ENCODE peak calls at places on chromosome 10, in nine cellular contexts. O is epithelial cell of proximal tubule, P is pancreas, Z is suprapubic skin, X is fibroblast of lung, C is HFF-Myc, S is AG09309, Q is lower lobe of right lung, T is brain microvascular endothelial cell. I is an unnamed sample.

GRCh38 chr10:60282771-60283353 is 106.8 kb downstream of the ANK3 start:
- DNase-seq in S (no peak), O (peak), T (peak), Z (no peak), P (peak), X (peak), Q (no peak), C (no peak), I (peak)

GRCh38 chr10:24737001-24737400 is 13.3 kb upstream of the ARHGAP21 start:
- DNase-seq in O (no peak), X (no peak), S (no peak), Q (no peak), T (no peak), C (no peak), Z (no peak), P (no peak), I (no peak)

GRCh38 chr10:79226391-79227245 is 120.7 kb upstream of the PPIF start:
- DNase-seq in O (no peak), S (no peak), Z (no peak), P (no peak), T (no peak), X (no peak), Q (no peak), C (no peak), I (no peak)

GRCh38 chr10:5666324-5667220 is at the start of gene ASB13:
- DNase-seq in X (peak), C (no peak), T (no peak), S (no peak), P (peak), O (no peak), Z (no peak), Q (peak), I (peak)

GRCh38 chr10:31148955-31149354 is 117.3 kb upstream of the ZNF438 start:
- DNase-seq in Z (no peak), T (no peak), O (no peak), P (no peak), X (no peak), C (no peak), Q (no peak), S (no peak), I (no peak)

GRCh38 chr10:97718659-97719142 is 5.2 kb downstream of the MARVELD1 start:
- DNase-seq in S (no peak), C (no peak), Q (peak), P (peak), X (no peak), Z (peak), T (no peak), O (no peak), I (peak)

GRCh38 chr10:3783721-3784432 is 1.1 kb downstream of the KLF6 start:
- DNase-seq in S (no peak), C (no peak), P (peak), Z (no peak), Q (no peak), O (no peak), T (peak), X (peak), I (peak)

GRCh38 chr10:14032406-14032998 is 298.2 kb downstream of the FRMD4A start:
- DNase-seq in X (peak), Q (peak), O (no peak), Z (no peak), T (no peak), S (no peak), C (no peak), P (no peak), I (no peak)

GRCh38 chr10:520402-520787 is 169.1 kb downstream of the DIP2C start:
- DNase-seq in S (no peak), P (no peak), Q (no peak), C (no peak), X (peak), Z (no peak), T (no peak), O (no peak), I (peak)

GRCh38 chr10:71442000-71442399 is 45.3 kb downstream of the CDH23 start:
- DNase-seq in Z (no peak), T (no peak), C (no peak), O (no peak), Q (no peak), P (no peak), S (no peak), X (no peak), I (no peak)

GRCh38 chr10:61283066-61283465 is 170.1 kb downstream of the TMEM26 start:
- DNase-seq in Z (no peak), Q (no peak), P (no peak), X (peak), C (no peak), T (no peak), S (no peak), O (no peak), I (peak)

GRCh38 chr10:565676-566075 is 123.8 kb downstream of the DIP2C start:
- DNase-seq in P (no peak), Q (peak), Z (no peak), C (no peak), O (no peak), X (no peak), S (no peak), T (no peak), I (no peak)

GRCh38 chr10:6065406-6065805 is 3.2 kb upstream of the IL2RA start:
- DNase-seq in S (no peak), C (no peak), O (no peak), Z (peak), X (no peak), P (no peak), T (no peak), Q (no peak), I (no peak)

GRCh38 chr10:58157076-58157766 is 110.5 kb downstream of the IPMK start:
- DNase-seq in P (no peak), Z (no peak), T (peak), X (peak), Q (no peak), O (peak), S (peak), C (peak), I (peak)

GRCh38 chr10:72254891-72255568 is 18.7 kb upstream of the DDIT4 start:
- DNase-seq in Z (peak), X (peak), O (no peak), S (no peak), P (peak), T (peak), Q (peak), C (no peak), I (peak)

GRCh38 chr10:91880310-91880709 is 29.0 kb downstream of the FGFBP3 start:
- DNase-seq in Q (no peak), C (peak), P (no peak), S (no peak), O (no peak), X (no peak), T (no peak), Z (no peak), I (no peak)

GRCh38 chr10:104274762-104275721 is 6.1 kb downstream of the GSTO2 start:
- DNase-seq in O (no peak), C (no peak), X (no peak), Z (no peak), T (no peak), P (peak), S (no peak), Q (peak), I (peak)

GRCh38 chr10:112810651-112811215 is 139.3 kb upstream of the TCF7L2 start:
- DNase-seq in Z (no peak), P (no peak), O (no peak), S (no peak), X (peak), C (no peak), Q (no peak), T (no peak), I (no peak)

GRCh38 chr10:91614254-91614624 is 18.6 kb downstream of the PPP1R3C start:
- DNase-seq in Z (no peak), C (peak), S (peak), T (peak), P (no peak), Q (no peak), O (no peak), X (peak), I (peak)

GRCh38 chr10:17599089-17599488 is 18.1 kb downstream of the HACD1 start:
- DNase-seq in P (no peak), O (no peak), S (no peak), Q (no peak), T (peak), Z (no peak), X (peak), C (peak), I (peak)

GRCh38 chr10:48606530-48607355 is 1.9 kb upstream of the ARHGAP22 start:
- DNase-seq in Z (no peak), C (peak), Q (no peak), S (peak), P (no peak), T (peak), X (peak), O (peak), I (peak)

GRCh38 chr10:11335167-11335652 is 276.2 kb downstream of the USP6NL start:
- DNase-seq in O (no peak), Z (no peak), P (no peak), S (no peak), T (peak), X (peak), Q (peak), C (no peak), I (no peak)

GRCh38 chr10:3850999-3851937 is 66.3 kb upstream of the KLF6 start:
- DNase-seq in P (no peak), X (peak), T (peak), S (no peak), C (no peak), Z (peak), Q (no peak), O (peak), I (peak)

GRCh38 chr10:93859049-93859655 is 34.6 kb upstream of the SLC35G1 start:
- DNase-seq in Z (no peak), C (peak), P (no peak), T (no peak), O (no peak), X (no peak), Q (no peak), S (no peak), I (no peak)

GRCh38 chr10:49320191-49320590 is 21.2 kb downstream of the C10orf71 start:
- DNase-seq in P (no peak), Q (no peak), Z (no peak), T (no peak), O (no peak), X (no peak), C (no peak), S (no peak), I (no peak)

GRCh38 chr10:7436490-7437100 is 25.8 kb upstream of the SFMBT2 start:
- DNase-seq in S (no peak), O (no peak), Z (no peak), P (no peak), T (no peak), X (no peak), Q (no peak), C (no peak), I (no peak)

GRCh38 chr10:15252396-15252795 is 83.9 kb upstream of the NMT2 start:
- DNase-seq in T (no peak), O (no peak), S (no peak), P (no peak), C (no peak), Z (no peak), X (no peak), Q (no peak), I (no peak)

GRCh38 chr10:30151581-30152389 is 92.4 kb upstream of the JCAD start:
- DNase-seq in C (peak), X (peak), Q (no peak), T (peak), O (no peak), Z (peak), S (peak), P (no peak), I (peak)

GRCh38 chr10:122344741-122345258 is 29.7 kb upstream of the PLEKHA1 start:
- DNase-seq in T (peak), S (no peak), C (no peak), Q (no peak), X (peak), P (no peak), Z (no peak), O (peak), I (peak)

GRCh38 chr10:7098160-7098762 is 312.6 kb downstream of the SFMBT2 start:
- DNase-seq in Q (no peak), C (no peak), P (no peak), O (no peak), S (no peak), X (no peak), T (no peak), Z (no peak), I (no peak)

GRCh38 chr10:90193240-90193985 is 492.0 kb downstream of the KIF20B start:
- DNase-seq in Z (no peak), S (peak), T (peak), Q (no peak), P (no peak), X (peak), C (peak), O (no peak), I (peak)

GRCh38 chr10:102914781-102915180 is 3.3 kb upstream of the CNNM2 start:
- DNase-seq in Z (no peak), T (no peak), X (no peak), C (no peak), S (no peak), O (no peak), P (no peak), Q (no peak), I (no peak)

GRCh38 chr10:58829839-58830238 is 317.2 kb downstream of the BICC1 start:
- DNase-seq in X (no peak), S (no peak), P (no peak), Q (no peak), T (no peak), C (no peak), O (no peak), Z (no peak), I (no peak)

GRCh38 chr10:132101529-132101928 is 35.8 kb downstream of the JAKMIP3 start:
- DNase-seq in Z (no peak), C (no peak), T (no peak), S (no peak), X (no peak), Q (no peak), O (no peak), P (no peak), I (no peak)
- TF ChIP-seq CTCF in Z (no peak), C (no peak), T (no peak), S (no peak), X (no peak), Q (no peak), O (no peak), P (no peak), I (no peak)

GRCh38 chr10:119029613-119030420 is at the start of gene NANOS1:
- DNase-seq in Q (no peak), O (no peak), T (peak), C (no peak), Z (no peak), S (no peak), X (peak), P (peak), I (no peak)
- H3K4me3 ChIP-seq in Q (peak), O (peak), T (peak), C (peak), Z (peak), S (peak), X (peak), P (peak), I (peak)

DNA sequence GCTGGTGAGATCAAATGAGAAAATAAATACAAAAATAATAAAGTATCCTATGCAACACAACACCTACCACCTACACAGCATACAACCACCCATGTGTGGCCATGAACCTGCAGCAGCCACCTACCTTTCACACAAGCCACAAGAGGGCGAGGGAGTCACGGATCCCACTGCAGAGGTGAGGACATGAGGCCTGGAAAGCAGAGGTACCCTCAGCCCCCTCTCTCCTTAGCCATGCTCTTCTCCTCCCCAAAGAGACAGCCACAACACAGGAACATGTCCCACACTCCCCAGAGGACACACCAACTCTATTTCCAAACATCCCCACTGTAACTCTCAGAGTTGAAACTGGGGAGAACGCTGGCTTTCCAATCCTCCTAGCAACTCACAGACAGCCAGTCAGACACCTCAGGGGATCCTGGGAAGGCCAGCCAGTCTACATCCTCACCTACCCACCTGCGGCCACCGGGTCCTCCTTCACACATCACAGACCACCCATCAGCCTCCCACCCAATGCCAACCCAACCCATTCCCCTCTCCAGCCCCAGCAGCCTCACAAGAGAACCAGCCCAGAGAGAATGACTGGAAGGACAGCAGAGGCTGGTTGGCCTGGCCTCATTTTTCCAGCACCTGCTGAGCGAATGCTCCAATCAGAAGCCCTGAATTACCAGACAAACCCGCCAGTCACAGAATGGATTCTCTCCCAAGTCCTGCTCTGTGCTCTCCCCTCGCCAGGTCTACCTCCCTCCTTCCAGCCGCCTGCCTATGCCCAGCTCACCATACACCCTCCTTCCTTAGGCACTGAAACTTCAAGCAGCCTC is 18.4 kb downstream of the DLG5 start:
- DNase-seq in C (no peak), S (no peak), O (no peak), Q (no peak), T (no peak), Z (no peak), X (no peak), P (no peak), I (no peak)
- TF ChIP-seq CTCF in C (peak), S (no peak), O (peak), Q (no peak), T (peak), Z (peak), X (no peak), P (no peak), I (no peak)

GRCh38 chr10:23693895-23694294 is 255.0 kb downstream of the OTUD1 start:
- DNase-seq in P (no peak), O (no peak), C (no peak), Z (no peak), X (no peak), Q (no peak), T (no peak), S (no peak), I (no peak)

GRCh38 chr10:23694921-23695824 is 256.3 kb downstream of the OTUD1 start:
- DNase-seq in P (no peak), Q (no peak), Z (no peak), S (no peak), C (no peak), T (no peak), O (no peak), X (no peak), I (no peak)

GRCh38 chr10:23696476-23696875 is 257.6 kb downstream of the OTUD1 start:
- DNase-seq in T (no peak), Q (no peak), P (no peak), X (no peak), S (no peak), C (no peak), Z (no peak), O (no peak), I (no peak)

GRCh38 chr10:23694446-23694920 is 255.6 kb downstream of the OTUD1 start:
- DNase-seq in Q (peak), P (no peak), O (no peak), X (peak), Z (no peak), S (no peak), T (no peak), C (no peak), I (no peak)

DNA sequence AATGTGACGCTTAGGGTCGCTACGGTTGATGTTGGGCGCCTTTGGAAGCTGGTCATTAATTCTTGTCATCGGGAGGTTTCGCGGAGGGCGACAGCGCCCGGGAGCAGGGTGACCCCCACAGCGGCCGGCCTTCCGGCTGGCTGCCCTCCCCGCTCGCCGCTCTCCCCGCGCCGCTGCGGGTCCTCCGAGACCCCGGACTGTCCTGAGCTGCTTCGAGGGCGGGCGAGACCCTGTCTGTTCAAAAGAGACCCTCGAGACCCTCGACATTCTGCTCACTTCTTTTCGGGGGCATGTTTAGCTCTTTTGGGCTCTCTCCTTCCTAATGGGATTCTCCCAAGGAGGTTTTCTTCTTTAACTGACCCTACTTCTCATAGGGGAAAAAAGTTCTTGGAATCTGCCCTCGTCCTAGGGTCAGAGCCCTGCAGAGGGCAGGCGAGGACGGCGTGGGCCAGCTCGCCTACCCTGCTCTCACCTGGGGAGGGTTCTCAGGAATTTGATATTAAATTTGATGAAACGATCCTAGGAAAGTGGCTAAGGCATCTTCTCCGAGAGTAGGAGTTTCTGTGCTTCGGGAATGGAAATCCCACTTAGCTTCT is 257.0 kb downstream of the OTUD1 start:
- DNase-seq in S (no peak), Q (no peak), X (no peak), C (no peak), O (no peak), P (no peak), T (no peak), Z (no peak), I (no peak)
- H3K4me3 ChIP-seq in S (no peak), Q (no peak), X (no peak), C (no peak), O (no peak), P (no peak), T (no peak), Z (peak), I (no peak)

DNA sequence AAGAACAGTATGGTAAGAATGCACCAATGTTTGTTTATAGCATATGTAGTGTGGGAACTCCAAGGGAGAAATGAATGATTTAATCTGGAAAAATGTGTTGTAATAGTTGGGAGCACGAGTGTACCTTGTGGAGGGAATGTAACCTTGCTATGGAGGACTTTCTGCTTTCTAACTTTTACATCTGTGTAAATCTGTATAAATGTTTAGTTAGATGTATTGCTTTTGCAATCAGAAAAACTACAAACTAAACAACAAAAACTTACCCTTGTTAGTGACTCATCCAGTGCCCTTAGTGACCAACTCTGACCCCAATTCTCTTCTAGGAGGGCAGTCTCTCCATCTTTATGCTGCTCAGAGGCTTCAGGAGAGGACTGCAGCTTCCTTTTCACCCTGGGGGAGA is 89.3 kb downstream of the CCNY start:
- DNase-seq in O (no peak), C (no peak), T (no peak), S (no peak), X (no peak), Z (no peak), P (no peak), Q (no peak), I (peak)
- TF ChIP-seq CTCF in O (peak), C (no peak), T (no peak), S (no peak), X (no peak), Z (no peak), P (no peak), Q (no peak), I (peak)

GRCh38 chr10:45561952-45562351 is 110.6 kb downstream of the ZFAND4 start:
- DNase-seq in P (no peak), T (no peak), C (no peak), S (no peak), O (no peak), Q (no peak), X (no peak), Z (no peak), I (no peak)
- H3K4me3 ChIP-seq in P (no peak), T (no peak), C (no peak), S (no peak), O (no peak), Q (no peak), X (no peak), Z (no peak), I (no peak)

GRCh38 chr10:77836299-77836820 is 90.2 kb downstream of the DLG5 start:
- DNase-seq in X (no peak), Z (no peak), T (peak), O (no peak), S (no peak), P (no peak), Q (peak), C (no peak), I (peak)

GRCh38 chr10:77835669-77836086 is 90.9 kb downstream of the DLG5 start:
- DNase-seq in C (no peak), X (peak), Z (no peak), O (no peak), P (no peak), T (peak), Q (no peak), S (no peak), I (no peak)

GRCh38 chr10:77837925-77838595 is 88.5 kb downstream of the DLG5 start:
- DNase-seq in P (no peak), S (no peak), C (no peak), X (no peak), Z (no peak), O (no peak), Q (no peak), T (no peak), I (no peak)

GRCh38 chr10:77834943-77835668 is 91.4 kb downstream of the DLG5 start:
- DNase-seq in P (no peak), T (no peak), O (no peak), X (no peak), C (no peak), Q (no peak), Z (no peak), S (no peak), I (no peak)

GRCh38 chr10:77837248-77837924 is 89.2 kb downstream of the DLG5 start:
- DNase-seq in T (peak), O (no peak), Q (no peak), P (no peak), S (no peak), X (peak), Z (no peak), C (peak), I (peak)
- TF ChIP-seq CTCF in T (peak), O (peak), Q (no peak), P (no peak), S (no peak), X (no peak), Z (no peak), C (peak), I (no peak)